ENCODE peak calls at places on chromosome 6, in ten cellular contexts. One of them, this sample, is unnamed.
A peak's percentile ranks its signal among the peaks of the same experiment; 100 is the strongest.

GRCh38 chr6:117266948-117267347 is 1.6 kb downstream of the VGLL2 start:
- DNase-seq in foreskin fibroblast: no peak
- DNase-seq in fibroblast of mammary gland: no peak
- DNase-seq in right lobe of liver: no peak
- DNase-seq in adrenal gland: no peak
- DNase-seq in lower leg skin: no peak
- DNase-seq in psoas muscle: no peak
- DNase-seq in choroid plexus epithelial cell: no peak
- DNase-seq in left ventricle myocardium inferior: no peak
- DNase-seq in ovary: no peak
- DNase-seq in this sample: no peak

GRCh38 chr6:66226099-66226498 is 519.1 kb upstream of the EYS start:
- DNase-seq in foreskin fibroblast: no peak
- DNase-seq in fibroblast of mammary gland: peak; percentile 8
- DNase-seq in right lobe of liver: no peak
- DNase-seq in adrenal gland: no peak
- DNase-seq in lower leg skin: no peak
- DNase-seq in psoas muscle: no peak
- DNase-seq in choroid plexus epithelial cell: no peak
- DNase-seq in left ventricle myocardium inferior: no peak
- DNase-seq in ovary: no peak
- DNase-seq in this sample: no peak

GRCh38 chr6:42021847-42022754 is 28.2 kb upstream of the TAF8 start:
- DNase-seq in foreskin fibroblast: no peak
- DNase-seq in fibroblast of mammary gland: peak; percentile 39
- DNase-seq in right lobe of liver: no peak
- DNase-seq in adrenal gland: no peak
- DNase-seq in lower leg skin: no peak
- DNase-seq in psoas muscle: no peak
- DNase-seq in choroid plexus epithelial cell: no peak
- DNase-seq in left ventricle myocardium inferior: no peak
- DNase-seq in ovary: no peak
- DNase-seq in this sample: no peak

GRCh38 chr6:5121479-5121878 is 36.3 kb downstream of the PPP1R3G start:
- DNase-seq in foreskin fibroblast: no peak
- DNase-seq in fibroblast of mammary gland: no peak
- DNase-seq in right lobe of liver: peak; percentile 85
- DNase-seq in adrenal gland: peak; percentile 78
- DNase-seq in lower leg skin: no peak
- DNase-seq in psoas muscle: no peak
- DNase-seq in choroid plexus epithelial cell: no peak
- DNase-seq in left ventricle myocardium inferior: peak; percentile 69
- DNase-seq in ovary: no peak
- DNase-seq in this sample: no peak

GRCh38 chr6:122568350-122568749 is 41.9 kb upstream of the PKIB start:
- DNase-seq in foreskin fibroblast: no peak
- DNase-seq in fibroblast of mammary gland: no peak
- DNase-seq in right lobe of liver: no peak
- DNase-seq in adrenal gland: no peak
- DNase-seq in lower leg skin: no peak
- DNase-seq in psoas muscle: no peak
- DNase-seq in choroid plexus epithelial cell: no peak
- DNase-seq in left ventricle myocardium inferior: no peak
- DNase-seq in ovary: no peak
- DNase-seq in this sample: no peak

GRCh38 chr6:56860466-56860865 is 94.4 kb upstream of the BEND6 start:
- DNase-seq in foreskin fibroblast: peak; percentile 45
- DNase-seq in fibroblast of mammary gland: peak; percentile 65
- DNase-seq in right lobe of liver: no peak
- DNase-seq in adrenal gland: no peak
- DNase-seq in lower leg skin: no peak
- DNase-seq in psoas muscle: no peak
- DNase-seq in choroid plexus epithelial cell: peak; percentile 42
- DNase-seq in left ventricle myocardium inferior: no peak
- DNase-seq in ovary: no peak
- DNase-seq in this sample: no peak

GRCh38 chr6:43708857-43709653 is 21.5 kb upstream of the MRPS18A start:
- DNase-seq in foreskin fibroblast: peak; percentile 71
- DNase-seq in fibroblast of mammary gland: peak; percentile 96
- DNase-seq in right lobe of liver: no peak
- DNase-seq in adrenal gland: peak; percentile 35
- DNase-seq in lower leg skin: no peak
- DNase-seq in psoas muscle: no peak
- DNase-seq in choroid plexus epithelial cell: peak; percentile 91
- DNase-seq in left ventricle myocardium inferior: no peak
- DNase-seq in ovary: peak; percentile 62
- DNase-seq in this sample: no peak

GRCh38 chr6:99225172-99225571 is 124.3 kb downstream of the FAXC start:
- DNase-seq in foreskin fibroblast: no peak
- DNase-seq in fibroblast of mammary gland: no peak
- DNase-seq in right lobe of liver: no peak
- DNase-seq in adrenal gland: no peak
- DNase-seq in lower leg skin: no peak
- DNase-seq in psoas muscle: no peak
- DNase-seq in choroid plexus epithelial cell: no peak
- DNase-seq in left ventricle myocardium inferior: no peak
- DNase-seq in ovary: no peak
- DNase-seq in this sample: no peak

GRCh38 chr6:24743265-24743943 is 24.4 kb upstream of the C6orf62 start:
- DNase-seq in foreskin fibroblast: peak; percentile 92
- DNase-seq in fibroblast of mammary gland: peak; percentile 99
- DNase-seq in right lobe of liver: no peak
- DNase-seq in adrenal gland: peak; percentile 53
- DNase-seq in lower leg skin: peak; percentile 66
- DNase-seq in psoas muscle: no peak
- DNase-seq in choroid plexus epithelial cell: peak; percentile 97
- DNase-seq in left ventricle myocardium inferior: no peak
- DNase-seq in ovary: no peak
- DNase-seq in this sample: no peak

GRCh38 chr6:74749211-74750142 is 456.4 kb downstream of the COL12A1 start:
- DNase-seq in foreskin fibroblast: no peak
- DNase-seq in fibroblast of mammary gland: no peak
- DNase-seq in right lobe of liver: no peak
- DNase-seq in adrenal gland: no peak
- DNase-seq in lower leg skin: no peak
- DNase-seq in psoas muscle: no peak
- DNase-seq in choroid plexus epithelial cell: peak; percentile 74
- DNase-seq in left ventricle myocardium inferior: no peak
- DNase-seq in ovary: no peak
- DNase-seq in this sample: no peak

GRCh38 chr6:35136185-35136584 is 5.0 kb downstream of the TCP11 start:
- DNase-seq in foreskin fibroblast: no peak
- DNase-seq in fibroblast of mammary gland: no peak
- DNase-seq in right lobe of liver: no peak
- DNase-seq in adrenal gland: no peak
- DNase-seq in lower leg skin: no peak
- DNase-seq in psoas muscle: no peak
- DNase-seq in choroid plexus epithelial cell: no peak
- DNase-seq in left ventricle myocardium inferior: no peak
- DNase-seq in ovary: no peak
- DNase-seq in this sample: no peak

GRCh38 chr6:137878810-137879285 is 11.8 kb downstream of the TNFAIP3 start:
- DNase-seq in foreskin fibroblast: no peak
- DNase-seq in fibroblast of mammary gland: no peak
- DNase-seq in right lobe of liver: no peak
- DNase-seq in adrenal gland: peak; percentile 22
- DNase-seq in lower leg skin: no peak
- DNase-seq in psoas muscle: peak; percentile 73
- DNase-seq in choroid plexus epithelial cell: no peak
- DNase-seq in left ventricle myocardium inferior: peak; percentile 77
- DNase-seq in ovary: no peak
- DNase-seq in this sample: no peak

GRCh38 chr6:47084530-47084929 is 42.4 kb upstream of the ADGRF1 start:
- DNase-seq in foreskin fibroblast: no peak
- DNase-seq in fibroblast of mammary gland: no peak
- DNase-seq in right lobe of liver: no peak
- DNase-seq in adrenal gland: no peak
- DNase-seq in lower leg skin: no peak
- DNase-seq in psoas muscle: no peak
- DNase-seq in choroid plexus epithelial cell: no peak
- DNase-seq in left ventricle myocardium inferior: no peak
- DNase-seq in ovary: no peak
- DNase-seq in this sample: no peak

DNA sequence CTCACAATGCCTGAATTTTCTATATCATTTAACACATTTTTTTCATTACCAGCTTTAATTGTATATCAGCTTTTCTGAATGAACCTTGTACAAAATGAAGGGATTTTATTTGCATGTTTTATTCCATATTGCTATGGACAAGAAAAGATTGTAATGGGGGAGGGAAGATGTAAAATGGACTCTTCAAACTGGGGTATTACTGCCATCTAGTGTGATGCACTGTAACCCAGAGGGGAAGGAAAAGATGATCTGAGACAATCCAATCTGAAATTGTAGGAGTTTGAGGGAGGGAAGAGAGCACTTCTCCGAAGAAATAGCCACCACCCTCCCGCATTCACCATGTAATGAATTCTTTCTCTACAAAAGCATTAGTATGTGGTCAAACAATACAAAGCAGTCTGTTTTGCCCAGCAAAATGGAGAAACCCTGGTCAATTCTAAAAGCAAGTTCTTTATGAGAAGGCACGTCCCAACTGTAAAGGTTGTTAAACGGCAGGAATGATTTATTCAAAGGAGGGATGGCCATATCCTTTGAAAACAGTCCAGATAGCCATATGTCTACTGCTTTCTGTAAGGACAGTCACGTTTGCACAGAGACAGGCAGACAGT is 679.5 kb upstream of the NRSN1 start:
- DNase-seq in foreskin fibroblast: peak; percentile 25
- DNase-seq in fibroblast of mammary gland: peak; percentile 58
- DNase-seq in right lobe of liver: no peak
- DNase-seq in adrenal gland: no peak
- DNase-seq in lower leg skin: no peak
- DNase-seq in psoas muscle: no peak
- DNase-seq in choroid plexus epithelial cell: peak; percentile 82
- DNase-seq in left ventricle myocardium inferior: no peak
- DNase-seq in ovary: no peak
- DNase-seq in this sample: no peak
- TF ChIP-seq CTCF in foreskin fibroblast: peak; percentile 74
- TF ChIP-seq CTCF in fibroblast of mammary gland: peak; percentile 74
- TF ChIP-seq CTCF in right lobe of liver: peak; percentile 52
- TF ChIP-seq CTCF in adrenal gland: peak; percentile 6
- TF ChIP-seq CTCF in lower leg skin: no peak
- TF ChIP-seq CTCF in psoas muscle: peak; percentile 25
- TF ChIP-seq CTCF in choroid plexus epithelial cell: peak; percentile 75
- TF ChIP-seq CTCF in left ventricle myocardium inferior: peak; percentile 69
- TF ChIP-seq CTCF in ovary: peak; percentile 35
- TF ChIP-seq CTCF in this sample: peak; percentile 63

DNA sequence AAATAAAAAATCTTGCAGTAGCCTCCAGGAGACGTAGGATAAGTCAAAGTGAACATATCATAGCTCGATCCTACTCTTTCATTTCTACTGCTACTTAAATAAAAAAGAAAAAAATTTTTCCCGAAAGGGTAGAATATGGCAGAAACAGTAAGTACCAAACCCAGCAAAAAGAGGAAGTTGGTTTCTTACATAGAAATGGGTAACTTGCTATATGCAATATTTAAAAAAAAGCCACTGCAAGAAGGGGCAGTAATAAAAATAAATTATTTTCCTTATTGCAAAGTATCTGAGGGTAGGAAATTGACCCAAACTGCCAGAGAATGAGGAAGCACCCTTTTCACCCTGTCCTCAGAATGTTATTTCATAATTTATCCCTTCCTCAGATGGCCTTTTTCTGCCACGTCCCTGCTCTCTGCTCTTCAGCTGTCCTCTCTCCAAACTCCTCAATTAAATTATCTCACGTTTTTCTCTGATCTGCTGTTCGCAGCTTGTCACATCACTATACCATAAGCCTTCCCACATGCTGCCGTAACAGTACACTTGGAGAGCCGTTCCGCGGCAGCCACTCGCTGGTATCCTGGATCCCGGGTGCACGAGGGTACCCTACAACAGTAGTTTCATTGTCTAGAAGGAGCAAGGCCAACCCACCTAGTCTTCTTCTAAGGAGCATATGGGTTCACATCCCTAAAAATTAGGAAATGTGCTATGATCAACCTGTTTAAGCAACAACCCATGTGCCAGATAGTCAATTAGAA is 149.6 kb downstream of the BACH2 start:
- DNase-seq in foreskin fibroblast: no peak
- DNase-seq in fibroblast of mammary gland: no peak
- DNase-seq in right lobe of liver: no peak
- DNase-seq in adrenal gland: no peak
- DNase-seq in lower leg skin: no peak
- DNase-seq in psoas muscle: no peak
- DNase-seq in choroid plexus epithelial cell: no peak
- DNase-seq in left ventricle myocardium inferior: no peak
- DNase-seq in ovary: no peak
- DNase-seq in this sample: no peak
- H3K4me3 ChIP-seq in foreskin fibroblast: no peak overlapping the region
- H3K4me3 ChIP-seq in fibroblast of mammary gland: no peak overlapping the region
- H3K4me3 ChIP-seq in right lobe of liver: no peak overlapping the region
- H3K4me3 ChIP-seq in adrenal gland: no peak overlapping the region
- H3K4me3 ChIP-seq in lower leg skin: no peak overlapping the region
- H3K4me3 ChIP-seq in psoas muscle: no peak overlapping the region
- H3K4me3 ChIP-seq in choroid plexus epithelial cell: no peak overlapping the region
- H3K4me3 ChIP-seq in left ventricle myocardium inferior: no peak overlapping the region
- H3K4me3 ChIP-seq in ovary: no peak overlapping the region
- H3K4me3 ChIP-seq in this sample: peak overlapping the region; percentile 49

DNA sequence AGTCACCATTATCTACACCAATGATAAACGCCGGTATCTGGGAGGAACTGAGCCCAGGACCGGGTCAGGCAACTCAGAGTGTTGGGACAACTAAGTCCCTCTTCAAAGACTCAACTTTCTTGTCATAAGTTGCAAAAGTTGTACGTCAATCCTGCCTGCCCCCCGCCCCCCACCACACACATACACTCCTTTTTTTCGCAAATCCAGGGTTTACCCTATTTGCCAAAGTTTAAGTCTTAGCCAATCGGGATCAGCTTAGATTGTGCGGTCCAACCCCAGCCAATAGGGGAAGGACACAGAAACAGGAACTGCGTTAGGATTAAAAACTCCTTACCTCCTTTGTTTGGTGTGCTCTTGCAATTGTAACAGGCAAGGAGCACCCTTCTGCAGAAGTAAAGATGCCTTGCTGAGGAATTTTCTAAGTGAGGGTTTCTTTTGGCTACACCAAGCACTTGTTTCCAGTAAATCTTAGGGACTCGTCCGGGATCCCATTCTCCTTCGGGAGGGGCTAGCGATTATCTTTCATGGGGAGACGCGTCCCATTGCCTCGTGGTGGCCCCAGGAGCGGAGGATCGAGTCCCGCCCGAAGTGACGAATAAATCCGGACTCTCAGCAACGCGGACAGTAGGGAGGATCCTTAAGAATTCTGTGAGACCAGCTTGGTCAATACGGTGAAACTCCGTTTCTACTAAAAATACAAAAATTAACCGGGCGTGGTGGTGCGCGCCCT is 69.3 kb upstream of the PRSS16 start:
- DNase-seq in foreskin fibroblast: peak; percentile 85
- DNase-seq in fibroblast of mammary gland: peak; percentile 91
- DNase-seq in right lobe of liver: peak; percentile 49
- DNase-seq in adrenal gland: peak; percentile 72
- DNase-seq in lower leg skin: peak; percentile 63
- DNase-seq in psoas muscle: peak; percentile 43
- DNase-seq in choroid plexus epithelial cell: peak; percentile 92
- DNase-seq in left ventricle myocardium inferior: peak; percentile 51
- DNase-seq in ovary: peak; percentile 65
- DNase-seq in this sample: peak; percentile 15
- TF ChIP-seq CTCF in foreskin fibroblast: no peak
- TF ChIP-seq CTCF in fibroblast of mammary gland: no peak
- TF ChIP-seq CTCF in right lobe of liver: no peak
- TF ChIP-seq CTCF in adrenal gland: no peak
- TF ChIP-seq CTCF in lower leg skin: no peak
- TF ChIP-seq CTCF in psoas muscle: no peak
- TF ChIP-seq CTCF in choroid plexus epithelial cell: no peak
- TF ChIP-seq CTCF in left ventricle myocardium inferior: no peak
- TF ChIP-seq CTCF in ovary: no peak
- TF ChIP-seq CTCF in this sample: no peak

GRCh38 chr6:38492031-38492430 is 147.7 kb downstream of the BTBD9 start:
- DNase-seq in foreskin fibroblast: no peak
- DNase-seq in fibroblast of mammary gland: no peak
- DNase-seq in right lobe of liver: no peak
- DNase-seq in adrenal gland: no peak
- DNase-seq in lower leg skin: no peak
- DNase-seq in psoas muscle: no peak
- DNase-seq in choroid plexus epithelial cell: no peak
- DNase-seq in left ventricle myocardium inferior: no peak
- DNase-seq in ovary: no peak
- DNase-seq in this sample: no peak
- H3K4me3 ChIP-seq in foreskin fibroblast: no peak overlapping the region
- H3K4me3 ChIP-seq in fibroblast of mammary gland: no peak overlapping the region
- H3K4me3 ChIP-seq in right lobe of liver: no peak overlapping the region
- H3K4me3 ChIP-seq in adrenal gland: no peak overlapping the region
- H3K4me3 ChIP-seq in lower leg skin: no peak overlapping the region
- H3K4me3 ChIP-seq in psoas muscle: no peak overlapping the region
- H3K4me3 ChIP-seq in choroid plexus epithelial cell: no peak overlapping the region
- H3K4me3 ChIP-seq in left ventricle myocardium inferior: no peak overlapping the region
- H3K4me3 ChIP-seq in ovary: no peak overlapping the region
- H3K4me3 ChIP-seq in this sample: no peak overlapping the region

This sample was measured in dorsolateral prefrontal cortex.